ENCODE peak calls at places on chromosomes 16 and 17, in five cellular contexts. O, K, P, R and S are unnamed samples.

GRCh38 chr16:66898207-66898606 is 17.9 kb downstream of the PDP2 start:
- DNase-seq in P (no peak), R (no peak), O (no peak), K (no peak), S (no peak)

GRCh38 chr16:11163761-11164261 is 92.2 kb downstream of the SOCS1 start:
- DNase-seq in O (no peak), K (no peak), R (no peak), P (no peak), S (no peak)

GRCh38 chr17:49730078-49730786 is 22.5 kb upstream of the SLC35B1 start:
- DNase-seq in O (no peak), P (no peak), R (no peak), K (no peak), S (no peak)

GRCh38 chr17:29568331-29569244 is at the start of gene TP53I13:
- DNase-seq in K (peak; percentile 51), P (no peak), R (no peak), O (peak; percentile 96), S (peak; percentile 88)

GRCh38 chr17:5585814-5586558 is 1.7 kb upstream of the NLRP1 start:
- DNase-seq in O (no peak), R (no peak), K (no peak), P (peak; percentile 51), S (no peak)

GRCh38 chr17:55320594-55321506 is 56.1 kb downstream of the HLF start:
- DNase-seq in O (no peak), R (no peak), P (no peak), K (no peak), S (no peak)

GRCh38 chr17:2374549-2375285 is 26.1 kb downstream of the MNT start:
- DNase-seq in O (no peak), R (no peak), K (no peak), P (no peak), S (no peak)

GRCh38 chr16:56824335-56824734 is 40.7 kb upstream of the SLC12A3 start:
- DNase-seq in P (no peak), K (peak; percentile 53), O (no peak), R (no peak), S (no peak)

GRCh38 chr16:68113059-68113757 is 28.0 kb downstream of the NFATC3 start:
- DNase-seq in P (no peak), K (peak; percentile 93), R (no peak), O (no peak), S (no peak)

GRCh38 chr16:66287916-66288315 is 78.6 kb upstream of the CDH5 start:
- DNase-seq in O (no peak), K (no peak), R (no peak), P (no peak), S (no peak)

GRCh38 chr16:79629003-79629402 is 28.5 kb upstream of the MAF start:
- DNase-seq in R (no peak), P (no peak), K (no peak), O (no peak), S (no peak)

GRCh38 chr17:3002538-3003301 is 60.7 kb downstream of the OR1D5 start:
- DNase-seq in R (no peak), P (peak; percentile 86), K (no peak), O (no peak), S (peak; percentile 45)

GRCh38 chr16:85519540-85520231 is 93.4 kb upstream of the GSE1 start:
- DNase-seq in R (no peak), K (no peak), O (no peak), P (no peak), S (no peak)

GRCh38 chr16:85441189-85441889 is 171.8 kb upstream of the GSE1 start:
- DNase-seq in P (no peak), O (peak; percentile 80), K (peak; percentile 71), R (no peak), S (peak; percentile 42)

GRCh38 chr17:27984816-27985215 is 57.7 kb upstream of the NLK start:
- DNase-seq in P (no peak), K (no peak), O (no peak), R (no peak), S (no peak)

GRCh38 chr17:39192901-39193300 is 4.6 kb downstream of the CACNB1 start:
- DNase-seq in K (no peak), O (no peak), P (no peak), R (no peak), S (no peak)

GRCh38 chr17:40431231-40431602 is 12.0 kb upstream of the IGFBP4 start:
- DNase-seq in R (no peak), K (no peak), P (no peak), O (no peak), S (no peak)

GRCh38 chr17:50210249-50211225 is 9.1 kb upstream of the COL1A1 start:
- DNase-seq in R (peak; percentile 81), O (peak; percentile 48), P (no peak), K (peak; percentile 77), S (no peak)

GRCh38 chr16:49866533-49867155 is 10.7 kb upstream of the ZNF423 start:
- DNase-seq in K (no peak), R (no peak), P (no peak), O (no peak), S (no peak)

GRCh38 chr17:12089809-12090384 is 69.2 kb downstream of the MAP2K4 start:
- DNase-seq in O (peak; percentile 21), P (no peak), R (no peak), K (peak; percentile 69), S (no peak)

GRCh38 chr17:42387221-42387657 is 1.0 kb downstream of the STAT3 start:
- DNase-seq in O (peak; percentile 27), R (no peak), P (no peak), K (peak; percentile 90), S (peak; percentile 69)

GRCh38 chr16:69711115-69711740 is 15.1 kb downstream of the NQO1 start:
- DNase-seq in R (no peak), O (no peak), P (no peak), K (no peak), S (no peak)

GRCh38 chr17:48835971-48836370 is 5.1 kb downstream of the CALCOCO2 start:
- DNase-seq in R (no peak), O (no peak), K (no peak), P (no peak), S (no peak)

GRCh38 chr16:67100569-67101300 is 9.0 kb upstream of the PHAF1 start:
- DNase-seq in P (no peak), R (no peak), O (no peak), K (no peak), S (no peak)

GRCh38 chr16:1650131-1650530 is 27.9 kb upstream of the JPT2 start:
- DNase-seq in P (no peak), K (no peak), O (no peak), R (no peak), S (no peak)

GRCh38 chr17:37259030-37259735 is 116.6 kb upstream of the C17orf78 start:
- DNase-seq in P (no peak), O (no peak), K (no peak), R (no peak), S (no peak)

GRCh38 chr17:29155235-29155965 is 24.8 kb downstream of the MYO18A start:
- DNase-seq in K (peak; percentile 85), O (peak; percentile 81), R (no peak), P (no peak), S (peak; percentile 58)

GRCh38 chr17:16135461-16135860 is 79.9 kb downstream of the NCOR1 start:
- DNase-seq in O (no peak), P (no peak), K (no peak), R (no peak), S (no peak)

GRCh38 chr16:53991181-53992056 is 287.5 kb downstream of the FTO start:
- DNase-seq in P (no peak), K (peak; percentile 70), O (no peak), R (no peak), S (no peak)

GRCh38 chr16:11586856-11587642 is at the start of gene LITAF:
- DNase-seq in P (no peak), K (no peak), O (peak; percentile 57), R (peak; percentile 9), S (peak; percentile 36)

GRCh38 chr17:57270801-57271245 is 14.5 kb downstream of the MSI2 start:
- DNase-seq in R (no peak), P (no peak), O (no peak), K (no peak), S (no peak)

GRCh38 chr17:5638596-5638995 is 54.3 kb upstream of the NLRP1 start:
- DNase-seq in K (no peak), O (no peak), R (no peak), P (no peak), S (no peak)

GRCh38 chr16:6884002-6884401 is 448.6 kb upstream of the RBFOX1 start:
- DNase-seq in R (no peak), O (no peak), P (no peak), K (no peak), S (no peak)

GRCh38 chr16:22372882-22373661 is 1.3 kb downstream of the CDR2 start:
- DNase-seq in R (no peak), P (no peak), O (no peak), K (no peak), S (no peak)

GRCh38 chr17:77419547-77420475 is 279.0 kb downstream of the SEC14L1 start:
- DNase-seq in R (no peak), K (peak; percentile 24), P (no peak), O (peak; percentile 50), S (peak; percentile 41)

GRCh38 chr16:2818278-2818876 is 1.3 kb downstream of the PRSS21 start:
- DNase-seq in K (no peak), O (no peak), R (no peak), P (no peak), S (no peak)

GRCh38 chr16:78275420-78275819 is 176.0 kb downstream of the WWOX start:
- DNase-seq in K (no peak), R (no peak), P (no peak), O (no peak), S (no peak)

GRCh38 chr17:33603794-33604193 is 310.7 kb upstream of the ASIC2 start:
- DNase-seq in O (peak; percentile 11), K (no peak), P (no peak), R (no peak), S (no peak)
- TF ChIP-seq GABPA in O (no peak), K (no peak), P (no peak), R (no peak), S (no peak)

GRCh38 chr16:4694664-4695451 is 1.5 kb downstream of the NUDT16L1 start:
- DNase-seq in O (no peak), R (no peak), P (no peak), K (no peak), S (no peak)
- TF ChIP-seq GABPA in O (no peak), R (no peak), P (no peak), K (no peak), S (no peak)

DNA sequence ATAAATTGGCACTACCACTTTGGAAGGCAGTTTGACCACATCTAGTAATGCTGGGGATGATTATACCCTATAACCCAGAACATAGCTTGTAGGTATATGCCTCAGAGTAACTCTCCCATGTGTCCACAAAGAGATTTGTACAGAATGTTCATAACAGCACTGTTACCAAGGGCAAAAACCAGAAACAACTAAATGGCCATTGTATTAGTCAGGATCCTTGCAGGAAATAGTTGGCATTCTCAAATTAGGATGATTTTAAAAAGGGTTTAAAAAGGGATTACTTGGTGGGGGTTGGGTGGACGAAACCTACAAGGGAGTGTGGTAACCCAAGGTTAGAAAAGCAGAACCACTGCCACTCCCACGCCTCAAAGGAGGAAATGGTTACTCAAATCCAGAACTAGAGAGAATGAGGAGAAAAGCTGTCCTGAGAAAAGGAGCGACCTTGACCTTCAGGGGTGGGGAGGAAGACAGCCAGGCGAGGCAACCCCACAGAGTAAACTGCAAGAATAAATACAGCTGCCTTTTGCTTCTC is 2.1 kb downstream of the CPPED1 start:
- DNase-seq in K (peak; percentile 68), R (no peak), P (peak; percentile 73), O (peak; percentile 42), S (peak; percentile 91)
- TF ChIP-seq GABPA in K (no peak), R (no peak), P (peak; percentile 58), O (peak; percentile 50), S (no peak)

GRCh38 chr17:35373532-35373983 is at the start of gene SLFN11:
- DNase-seq in O (peak; percentile 18), P (peak; percentile 30), R (no peak), K (no peak), S (peak; percentile 95)
- TF ChIP-seq GABPA in O (no peak), P (no peak), R (no peak), K (no peak), S (no peak)

GRCh38 chr17:1047177-1047885 is 50.4 kb downstream of the TIMM22 start:
- DNase-seq in O (no peak), K (no peak), P (no peak), R (no peak), S (no peak)
- TF ChIP-seq GABPA in O (no peak), K (no peak), P (no peak), R (no peak), S (no peak)